ENCODE peak calls at places on chromosomes 11 and 22, in seven cellular contexts. G, F, Q, U, O, M and P are unnamed samples.
A peak's percentile ranks its signal among the peaks of the same experiment; 100 is the strongest.

GRCh38 chr11:75328426-75329277 is 22.8 kb downstream of the ARRB1 start:
- DNase-seq in G (peak; percentile 87), F (peak; percentile 72), M (peak; percentile 52), O (peak; percentile 67), Q (peak; percentile 72), U (peak; percentile 71), P (peak; percentile 92)

GRCh38 chr11:125408281-125408680 is 87.8 kb downstream of the FEZ1 start:
- DNase-seq in F (no peak), G (no peak), O (no peak), Q (peak; percentile 31), M (no peak), U (no peak), P (no peak)

GRCh38 chr11:24082860-24083259 is 414.0 kb upstream of the LUZP2 start:
- DNase-seq in Q (no peak), G (no peak), O (no peak), F (no peak), M (no peak), U (peak; percentile 42), P (no peak)

GRCh38 chr11:134866215-134866614 is 454.2 kb upstream of the B3GAT1 start:
- DNase-seq in O (no peak), G (peak; percentile 66), Q (no peak), U (no peak), M (no peak), F (no peak), P (no peak)

GRCh38 chr22:35024364-35024692 is 41.6 kb upstream of the ISX start:
- DNase-seq in O (no peak), M (no peak), F (no peak), G (no peak), Q (no peak), U (no peak), P (no peak)

GRCh38 chr11:45930031-45930794 is 7.8 kb downstream of the LARGE2 start:
- DNase-seq in M (peak; percentile 56), G (no peak), U (peak; percentile 67), Q (no peak), O (peak; percentile 32), F (peak; percentile 35), P (no peak)

GRCh38 chr11:74815966-74816365 is 67.3 kb downstream of the RNF169 start:
- DNase-seq in U (no peak), F (no peak), G (no peak), O (no peak), Q (no peak), M (no peak), P (no peak)

GRCh38 chr11:86291466-86292262 is 10.4 kb upstream of the HIKESHI start:
- DNase-seq in M (no peak), Q (peak; percentile 37), F (peak; percentile 68), O (peak; percentile 87), G (no peak), U (no peak), P (peak; percentile 77)

GRCh38 chr11:63663809-63664208 is 7.4 kb downstream of the ATL3 start:
- DNase-seq in Q (no peak), G (no peak), F (no peak), U (no peak), O (no peak), M (no peak), P (peak; percentile 70)

GRCh38 chr11:2581151-2581930 is 118.5 kb downstream of the KCNQ1OT1 start:
- DNase-seq in U (no peak), O (peak; percentile 1), M (no peak), G (peak; percentile 82), F (peak; percentile 16), Q (peak; percentile 7), P (no peak)

GRCh38 chr22:24099661-24100060 is 81.6 kb upstream of the SUSD2 start:
- DNase-seq in G (no peak), U (no peak), M (no peak), Q (no peak), O (no peak), F (no peak), P (no peak)

GRCh38 chr22:35452351-35452781 is 52.4 kb downstream of the MCM5 start:
- DNase-seq in M (no peak), O (no peak), G (no peak), F (no peak), Q (no peak), U (peak; percentile 18), P (no peak)

GRCh38 chr22:27632451-27633295 is 168.9 kb downstream of the MN1 start:
- DNase-seq in F (no peak), O (no peak), U (peak; percentile 3), G (no peak), M (no peak), Q (peak; percentile 76), P (no peak)

GRCh38 chr22:17380711-17381087 is 11.4 kb downstream of the CECR2 start:
- DNase-seq in U (no peak), Q (no peak), M (no peak), F (no peak), O (no peak), G (no peak), P (no peak)

GRCh38 chr11:125952973-125953372 is 7.1 kb downstream of the VSIG10L2 start:
- DNase-seq in G (no peak), Q (peak; percentile 66), F (peak; percentile 57), M (no peak), O (no peak), U (no peak), P (peak; percentile 48)

GRCh38 chr11:64571410-64572091 is 19.5 kb upstream of the SLC22A12 start:
- DNase-seq in M (no peak), U (no peak), G (no peak), O (no peak), Q (no peak), F (no peak), P (peak; percentile 82)

GRCh38 chr11:10400856-10401255 is 54.2 kb upstream of the AMPD3 start:
- DNase-seq in Q (no peak), U (no peak), O (no peak), M (no peak), F (no peak), G (no peak), P (no peak)

GRCh38 chr22:36002861-36003260 is 25.8 kb downstream of the RBFOX2 start:
- DNase-seq in O (no peak), Q (no peak), F (no peak), G (no peak), M (no peak), U (no peak), P (no peak)

GRCh38 chr11:111438168-111438567 is 59.1 kb upstream of the POU2AF1 start:
- DNase-seq in Q (no peak), F (no peak), G (no peak), O (no peak), M (no peak), U (no peak), P (no peak)

GRCh38 chr11:100890779-100891178 is 203.7 kb downstream of the ARHGAP42 start:
- DNase-seq in O (no peak), G (no peak), U (no peak), M (no peak), F (no peak), Q (no peak), P (peak; percentile 33)

GRCh38 chr22:30500628-30501027 is 4.9 kb downstream of the SEC14L4 start:
- DNase-seq in M (no peak), G (no peak), U (no peak), Q (no peak), F (no peak), O (no peak), P (no peak)

GRCh38 chr11:72446929-72447753 is 12.8 kb upstream of the CLPB start:
- DNase-seq in U (peak; percentile 10), F (no peak), O (no peak), Q (no peak), G (no peak), M (peak; percentile 60), P (peak; percentile 66)

GRCh38 chr22:38941488-38941987 is 15.9 kb upstream of the APOBEC3A start:
- DNase-seq in Q (no peak), O (peak; percentile 86), G (no peak), F (no peak), U (no peak), M (no peak), P (no peak)

GRCh38 chr22:37753746-37754145 is 54.0 kb upstream of the GCAT start:
- DNase-seq in O (no peak), G (no peak), U (no peak), M (no peak), Q (peak; percentile 54), F (peak; percentile 40), P (peak; percentile 32)

GRCh38 chr22:49235463-49236300 is 592.0 kb downstream of the BRD1 start:
- DNase-seq in M (peak; percentile 81), O (no peak), F (no peak), Q (no peak), G (peak; percentile 66), U (no peak), P (no peak)

GRCh38 chr11:111177037-111177988 is 68.2 kb upstream of the POU2AF2 start:
- DNase-seq in U (no peak), O (no peak), Q (no peak), G (no peak), M (no peak), F (no peak), P (no peak)

GRCh38 chr11:74144592-74144991 is 26.2 kb downstream of the C2CD3 start:
- DNase-seq in F (no peak), O (no peak), Q (no peak), U (no peak), G (no peak), M (no peak), P (no peak)

GRCh38 chr11:106424111-106424510 is 346.6 kb downstream of the AASDHPPT start:
- DNase-seq in U (no peak), G (no peak), M (no peak), Q (no peak), O (no peak), F (no peak), P (peak; percentile 72)

GRCh38 chr11:19742595-19743292 is 30.1 kb downstream of the NAV2 start:
- DNase-seq in U (peak; percentile 58), Q (peak; percentile 80), O (peak; percentile 78), G (peak; percentile 93), M (peak; percentile 52), F (peak; percentile 69), P (peak; percentile 78)

GRCh38 chr11:18566406-18566805 is 22.1 kb downstream of the UEVLD start:
- DNase-seq in U (no peak), G (no peak), O (no peak), Q (no peak), M (no peak), F (no peak), P (peak; percentile 35)

GRCh38 chr11:126319374-126319740 is 15.5 kb downstream of the DCPS start:
- DNase-seq in O (no peak), Q (no peak), F (no peak), M (no peak), G (no peak), U (no peak), P (no peak)

GRCh38 chr11:75275581-75275980 is 35.0 kb downstream of the TPBGL start:
- DNase-seq in Q (peak; percentile 53), M (no peak), G (no peak), F (no peak), U (no peak), O (peak; percentile 59), P (no peak)

GRCh38 chr22:22789922-22790845 is 97.4 kb upstream of the IGLL5 start:
- DNase-seq in M (no peak), U (no peak), O (no peak), F (no peak), Q (no peak), G (peak; percentile 57), P (no peak)

GRCh38 chr22:22201185-22201924 is 43.2 kb upstream of the VPREB1 start:
- DNase-seq in M (no peak), G (no peak), U (no peak), Q (no peak), F (no peak), O (no peak), P (peak; percentile 36)

GRCh38 chr11:102457865-102458264 is 5.3 kb upstream of the TMEM123 start:
- DNase-seq in Q (no peak), F (no peak), G (no peak), U (no peak), M (peak; percentile 45), O (no peak), P (peak; percentile 42)

GRCh38 chr22:25282671-25283561 is 63.5 kb downstream of the CRYBB2 start:
- DNase-seq in M (no peak), G (no peak), O (no peak), U (no peak), F (no peak), Q (no peak), P (no peak)

GRCh38 chr11:74025467-74026166 is 16.7 kb upstream of the UCP3 start:
- DNase-seq in F (no peak), G (no peak), U (no peak), O (no peak), M (no peak), Q (no peak), P (peak; percentile 45)

GRCh38 chr11:61851128-61851899 is 23.2 kb downstream of the FADS2 start:
- DNase-seq in Q (peak; percentile 61), U (no peak), O (no peak), G (no peak), F (no peak), M (no peak), P (no peak)